ENCODE peak calls at places on chromosome 20, in five cellular contexts. One of them, this sample, is unnamed.
A peak's percentile ranks its signal among the peaks of the same experiment; 100 is the strongest.

GRCh38 chr20:51705400-51705799 is 62.8 kb downstream of the ATP9A start:
- DNase-seq in NCI-H82: no peak
- DNase-seq in Kasumi-1: no peak
- DNase-seq in GM04504: no peak
- DNase-seq in psoas muscle: no peak
- DNase-seq in this sample: no peak

GRCh38 chr20:62437985-62438384 is 10.6 kb upstream of the RBBP8NL start:
- DNase-seq in psoas muscle: no peak
- DNase-seq in GM04504: no peak
- DNase-seq in NCI-H82: no peak
- DNase-seq in Kasumi-1: no peak
- DNase-seq in this sample: peak; percentile 72

GRCh38 chr20:63183422-63184146 is 32.3 kb downstream of the YTHDF1 start:
- DNase-seq in NCI-H82: peak; percentile 61
- DNase-seq in Kasumi-1: peak; percentile 36
- DNase-seq in GM04504: no peak
- DNase-seq in psoas muscle: peak; percentile 67
- DNase-seq in this sample: peak; percentile 51

GRCh38 chr20:7144464-7144863 is 377.0 kb downstream of the BMP2 start:
- DNase-seq in NCI-H82: no peak
- DNase-seq in Kasumi-1: no peak
- DNase-seq in GM04504: no peak
- DNase-seq in psoas muscle: no peak
- DNase-seq in this sample: no peak

GRCh38 chr20:47817573-47817972 is 32.3 kb upstream of the SULF2 start:
- DNase-seq in NCI-H82: no peak
- DNase-seq in Kasumi-1: no peak
- DNase-seq in GM04504: no peak
- DNase-seq in psoas muscle: no peak
- DNase-seq in this sample: no peak

GRCh38 chr20:63453029-63453523 is 19.4 kb downstream of the KCNQ2 start:
- DNase-seq in psoas muscle: no peak
- DNase-seq in NCI-H82: no peak
- DNase-seq in GM04504: no peak
- DNase-seq in Kasumi-1: peak; percentile 25
- DNase-seq in this sample: no peak

GRCh38 chr20:41027366-41027765 is 1.3 kb upstream of the TOP1 start:
- DNase-seq in Kasumi-1: no peak
- DNase-seq in NCI-H82: peak; percentile 47
- DNase-seq in GM04504: no peak
- DNase-seq in psoas muscle: no peak
- DNase-seq in this sample: no peak

GRCh38 chr20:19992996-19993908 is 23.9 kb upstream of the NAA20 start:
- DNase-seq in NCI-H82: peak; percentile 61
- DNase-seq in Kasumi-1: no peak
- DNase-seq in psoas muscle: no peak
- DNase-seq in GM04504: peak; percentile 62
- DNase-seq in this sample: no peak

GRCh38 chr20:49823152-49823847 is 10.7 kb downstream of the SLC9A8 start:
- DNase-seq in Kasumi-1: no peak
- DNase-seq in NCI-H82: no peak
- DNase-seq in psoas muscle: no peak
- DNase-seq in GM04504: no peak
- DNase-seq in this sample: no peak

GRCh38 chr20:29452186-29452585 is 1805.3 kb upstream of the DEFB115 start:
- DNase-seq in Kasumi-1: no peak
- DNase-seq in GM04504: no peak
- DNase-seq in NCI-H82: no peak
- DNase-seq in psoas muscle: no peak
- DNase-seq in this sample: no peak

GRCh38 chr20:21096321-21097043 is 9.7 kb downstream of the LINC00237 start:
- DNase-seq in NCI-H82: peak; percentile 75
- DNase-seq in psoas muscle: no peak
- DNase-seq in GM04504: no peak
- DNase-seq in Kasumi-1: no peak
- DNase-seq in this sample: no peak

GRCh38 chr20:49420811-49421295 is 61.6 kb downstream of the KCNB1 start:
- DNase-seq in NCI-H82: no peak
- DNase-seq in GM04504: no peak
- DNase-seq in Kasumi-1: no peak
- DNase-seq in psoas muscle: peak; percentile 89
- DNase-seq in this sample: no peak

GRCh38 chr20:46006964-46007363 is 1.7 kb upstream of the MMP9 start:
- DNase-seq in NCI-H82: no peak
- DNase-seq in psoas muscle: no peak
- DNase-seq in Kasumi-1: no peak
- DNase-seq in GM04504: no peak
- DNase-seq in this sample: no peak

GRCh38 chr20:45863543-45864470 is 6.4 kb downstream of the ZSWIM3 start:
- DNase-seq in psoas muscle: no peak
- DNase-seq in NCI-H82: no peak
- DNase-seq in GM04504: no peak
- DNase-seq in Kasumi-1: no peak
- DNase-seq in this sample: no peak

GRCh38 chr20:62704341-62704948 is 4.2 kb upstream of the NTSR1 start:
- DNase-seq in Kasumi-1: peak; percentile 6
- DNase-seq in psoas muscle: peak; percentile 80
- DNase-seq in NCI-H82: peak; percentile 37
- DNase-seq in GM04504: peak; percentile 88
- DNase-seq in this sample: peak; percentile 88

GRCh38 chr20:63951398-63952209 is 4.6 kb downstream of the UCKL1 start:
- DNase-seq in psoas muscle: no peak
- DNase-seq in Kasumi-1: no peak
- DNase-seq in GM04504: no peak
- DNase-seq in NCI-H82: no peak
- DNase-seq in this sample: no peak

GRCh38 chr20:13183005-13183404 is 38.1 kb upstream of the ISM1 start:
- DNase-seq in psoas muscle: no peak
- DNase-seq in NCI-H82: no peak
- DNase-seq in Kasumi-1: no peak
- DNase-seq in GM04504: no peak
- DNase-seq in this sample: no peak

GRCh38 chr20:63567382-63568169 is 6.5 kb downstream of the HELZ2 start:
- DNase-seq in psoas muscle: peak; percentile 76
- DNase-seq in GM04504: no peak
- DNase-seq in Kasumi-1: peak; percentile 68
- DNase-seq in NCI-H82: no peak
- DNase-seq in this sample: peak; percentile 69

GRCh38 chr20:32288225-32288849 is 10.9 kb downstream of the KIF3B start:
- DNase-seq in psoas muscle: no peak
- DNase-seq in Kasumi-1: no peak
- DNase-seq in NCI-H82: no peak
- DNase-seq in GM04504: no peak
- DNase-seq in this sample: no peak

GRCh38 chr20:62875419-62876355 is 14.1 kb upstream of the TCFL5 start:
- DNase-seq in NCI-H82: peak; percentile 90
- DNase-seq in psoas muscle: peak; percentile 90
- DNase-seq in Kasumi-1: no peak
- DNase-seq in GM04504: peak; percentile 79
- DNase-seq in this sample: peak; percentile 92

GRCh38 chr20:39943336-39943735 is 745.7 kb downstream of the MAFB start:
- DNase-seq in psoas muscle: no peak
- DNase-seq in GM04504: no peak
- DNase-seq in Kasumi-1: no peak
- DNase-seq in NCI-H82: no peak
- DNase-seq in this sample: no peak

GRCh38 chr20:19205999-19206398 is 6.4 kb upstream of the SLC24A3 start:
- DNase-seq in psoas muscle: peak; percentile 87
- DNase-seq in NCI-H82: peak; percentile 82
- DNase-seq in GM04504: peak; percentile 24
- DNase-seq in Kasumi-1: peak; percentile 41
- DNase-seq in this sample: peak; percentile 90

GRCh38 chr20:56716806-56717205 is 87.7 kb downstream of the TFAP2C start:
- DNase-seq in GM04504: no peak
- DNase-seq in Kasumi-1: no peak
- DNase-seq in NCI-H82: no peak
- DNase-seq in psoas muscle: no peak
- DNase-seq in this sample: no peak

GRCh38 chr20:21050710-21051109 is 55.4 kb downstream of the LINC00237 start:
- DNase-seq in psoas muscle: no peak
- DNase-seq in Kasumi-1: no peak
- DNase-seq in GM04504: no peak
- DNase-seq in NCI-H82: no peak
- DNase-seq in this sample: no peak

GRCh38 chr20:23125625-23126191 is 39.6 kb upstream of the CD93 start:
- DNase-seq in psoas muscle: peak; percentile 80
- DNase-seq in NCI-H82: no peak
- DNase-seq in Kasumi-1: peak; percentile 95
- DNase-seq in GM04504: no peak
- DNase-seq in this sample: peak; percentile 74

GRCh38 chr20:63151554-63152321 is 64.2 kb downstream of the YTHDF1 start:
- DNase-seq in Kasumi-1: no peak
- DNase-seq in NCI-H82: no peak
- DNase-seq in GM04504: no peak
- DNase-seq in psoas muscle: peak; percentile 54
- DNase-seq in this sample: peak; percentile 47

GRCh38 chr20:22414354-22414753 is 170.0 kb downstream of the FOXA2 start:
- DNase-seq in NCI-H82: no peak
- DNase-seq in Kasumi-1: no peak
- DNase-seq in psoas muscle: no peak
- DNase-seq in GM04504: no peak
- DNase-seq in this sample: no peak

GRCh38 chr20:48626226-48626937 is 201.4 kb downstream of the PREX1 start:
- DNase-seq in GM04504: no peak
- DNase-seq in psoas muscle: peak; percentile 49
- DNase-seq in Kasumi-1: peak; percentile 92
- DNase-seq in NCI-H82: no peak
- DNase-seq in this sample: no peak

GRCh38 chr20:52533401-52533800 is 341.8 kb upstream of the ZFP64 start:
- DNase-seq in GM04504: no peak
- DNase-seq in psoas muscle: no peak
- DNase-seq in NCI-H82: no peak
- DNase-seq in Kasumi-1: no peak
- DNase-seq in this sample: no peak

GRCh38 chr20:51093240-51093763 is 70.4 kb upstream of the KCNG1 start:
- DNase-seq in GM04504: no peak
- DNase-seq in psoas muscle: no peak
- DNase-seq in NCI-H82: no peak
- DNase-seq in Kasumi-1: no peak
- DNase-seq in this sample: no peak

GRCh38 chr20:10731190-10731955 is 57.6 kb upstream of the JAG1 start:
- DNase-seq in NCI-H82: no peak
- DNase-seq in psoas muscle: no peak
- DNase-seq in GM04504: no peak
- DNase-seq in Kasumi-1: no peak
- DNase-seq in this sample: no peak

GRCh38 chr20:38485041-38485440 is 12.4 kb downstream of the RALGAPB start:
- DNase-seq in Kasumi-1: no peak
- DNase-seq in NCI-H82: no peak
- DNase-seq in psoas muscle: no peak
- DNase-seq in GM04504: no peak
- DNase-seq in this sample: no peak

GRCh38 chr20:47019106-47019824 is 124.6 kb downstream of the EYA2 start:
- DNase-seq in GM04504: peak; percentile 77
- DNase-seq in NCI-H82: peak; percentile 50
- DNase-seq in Kasumi-1: no peak
- DNase-seq in psoas muscle: no peak
- DNase-seq in this sample: no peak

GRCh38 chr20:40156600-40157307 is 532.3 kb downstream of the MAFB start:
- DNase-seq in psoas muscle: no peak
- DNase-seq in Kasumi-1: no peak
- DNase-seq in NCI-H82: peak; percentile 71
- DNase-seq in GM04504: no peak
- DNase-seq in this sample: no peak

GRCh38 chr20:19433371-19434316 is 221.2 kb downstream of the SLC24A3 start:
- DNase-seq in psoas muscle: no peak
- DNase-seq in Kasumi-1: no peak
- DNase-seq in NCI-H82: no peak
- DNase-seq in GM04504: no peak
- DNase-seq in this sample: no peak

GRCh38 chr20:13771853-13772453 is 12.8 kb downstream of the ESF1 start:
- DNase-seq in NCI-H82: peak; percentile 57
- DNase-seq in GM04504: no peak
- DNase-seq in Kasumi-1: peak; percentile 90
- DNase-seq in psoas muscle: no peak
- DNase-seq in this sample: no peak

This sample was measured in right cardiac atrium.